ENCODE peak calls at places on chromosome 10, in four cellular contexts. One of them, this sample, is unnamed.

GRCh38 chr10:94496010-94496409 is 49.6 kb upstream of the HELLS start:
- DNase-seq in H9: no peak
- DNase-seq in NB4: no peak
- DNase-seq in head of caudate nucleus: no peak
- DNase-seq in this sample: no peak

GRCh38 chr10:31319602-31320178 is 674 bp downstream of the ZEB1 start:
- DNase-seq in NB4: peak
- DNase-seq in H9: no peak
- DNase-seq in head of caudate nucleus: no peak
- DNase-seq in this sample: no peak

GRCh38 chr10:86047588-86047987 is 319.0 kb downstream of the GRID1 start:
- DNase-seq in H9: no peak
- DNase-seq in head of caudate nucleus: no peak
- DNase-seq in NB4: peak
- DNase-seq in this sample: peak

GRCh38 chr10:79270471-79271246 is 76.6 kb upstream of the PPIF start:
- DNase-seq in H9: no peak
- DNase-seq in head of caudate nucleus: no peak
- DNase-seq in NB4: peak
- DNase-seq in this sample: peak

GRCh38 chr10:93272884-93273675 is 199.4 kb downstream of the CYP26A1 start:
- DNase-seq in head of caudate nucleus: no peak
- DNase-seq in NB4: no peak
- DNase-seq in H9: peak
- DNase-seq in this sample: no peak

GRCh38 chr10:103954543-103954942 is 12.4 kb upstream of the SLK start:
- DNase-seq in head of caudate nucleus: no peak
- DNase-seq in NB4: no peak
- DNase-seq in H9: no peak
- DNase-seq in this sample: no peak

GRCh38 chr10:12720217-12720981 is 281.1 kb downstream of the CCDC3 start:
- DNase-seq in H9: no peak
- DNase-seq in head of caudate nucleus: peak
- DNase-seq in NB4: peak
- DNase-seq in this sample: peak

GRCh38 chr10:116947838-116948529 is 57.0 kb downstream of the SHTN1 start:
- DNase-seq in NB4: peak
- DNase-seq in H9: peak
- DNase-seq in head of caudate nucleus: no peak
- DNase-seq in this sample: peak

GRCh38 chr10:121418126-121418777 is 180.0 kb downstream of the FGFR2 start:
- DNase-seq in head of caudate nucleus: no peak
- DNase-seq in NB4: peak
- DNase-seq in H9: no peak
- DNase-seq in this sample: no peak

GRCh38 chr10:31381766-31382316 is 62.8 kb downstream of the ZEB1 start:
- DNase-seq in head of caudate nucleus: no peak
- DNase-seq in NB4: no peak
- DNase-seq in H9: no peak
- DNase-seq in this sample: no peak

GRCh38 chr10:15842493-15843169 is 17.7 kb downstream of the MINDY3 start:
- DNase-seq in head of caudate nucleus: no peak
- DNase-seq in H9: no peak
- DNase-seq in NB4: no peak
- DNase-seq in this sample: no peak

GRCh38 chr10:3781458-3782098 is 3.4 kb downstream of the KLF6 start:
- DNase-seq in H9: peak
- DNase-seq in NB4: peak
- DNase-seq in head of caudate nucleus: no peak
- DNase-seq in this sample: peak

GRCh38 chr10:11878776-11879175 is 55.6 kb downstream of the PROSER2 start:
- DNase-seq in head of caudate nucleus: no peak
- DNase-seq in NB4: no peak
- DNase-seq in H9: no peak
- DNase-seq in this sample: no peak

This sample was measured in MV-4-11.